ENCODE peak calls at places on chromosomes 1 and 21, in four cellular contexts. X is PC-3, K is MM.1S, A is neural progenitor cell. M is an unnamed sample.

GRCh38 chr21:43364261-43364510 is 62.7 kb downstream of the SIK1 start:
- DNase-seq in K (no peak), X (no peak), A (no peak), M (no peak)

GRCh38 chr1:205709059-205709398 is 28.7 kb upstream of the SLC45A3 start:
- DNase-seq in K (no peak), A (no peak), X (no peak), M (no peak)

GRCh38 chr1:27017206-27017605 is 4.6 kb upstream of the TENT5B start:
- DNase-seq in A (no peak), X (no peak), K (no peak), M (no peak)

GRCh38 chr1:169925505-169926482 is 32.1 kb upstream of the SCYL3 start:
- DNase-seq in X (peak; percentile 58), A (peak; percentile 6), K (peak; percentile 61), M (no peak)

GRCh38 chr1:187474266-187474665 is 645.5 kb downstream of the PLA2G4A start:
- DNase-seq in X (peak; percentile 41), K (no peak), A (no peak), M (no peak)

GRCh38 chr1:165575700-165576099 is 31.9 kb downstream of the LRRC52 start:
- DNase-seq in K (no peak), A (no peak), X (no peak), M (no peak)

GRCh38 chr21:36980280-36981048 is 14.0 kb upstream of the HLCS start:
- DNase-seq in X (peak; percentile 57), K (no peak), A (peak; percentile 52), M (no peak)

GRCh38 chr1:42456754-42457089 is 379 bp downstream of the PPCS start:
- DNase-seq in X (peak; percentile 50), A (no peak), K (peak; percentile 81), M (peak; percentile 56)

GRCh38 chr1:156122519-156123355 is 8.2 kb downstream of the LMNA start:
- DNase-seq in K (no peak), X (peak; percentile 88), A (peak; percentile 29), M (no peak)

GRCh38 chr1:175303308-175303707 is 110.7 kb upstream of the KIAA0040 start:
- DNase-seq in K (no peak), X (no peak), A (no peak), M (no peak)

GRCh38 chr1:72435025-72435424 is 152.7 kb upstream of the NEGR1 start:
- DNase-seq in K (no peak), A (no peak), X (peak; percentile 20), M (peak; percentile 5)

GRCh38 chr1:89620664-89621063 is 12.3 kb upstream of the LRRC8C start:
- DNase-seq in X (no peak), K (peak; percentile 25), A (no peak), M (no peak)

GRCh38 chr21:45294509-45295291 is 7.0 kb upstream of the POFUT2 start:
- DNase-seq in X (peak; percentile 92), A (no peak), K (no peak), M (no peak)

GRCh38 chr1:107138767-107139445 is 1.9 kb upstream of the NTNG1 start:
- DNase-seq in X (peak; percentile 85), K (no peak), A (no peak), M (no peak)

GRCh38 chr1:107141491-107142369 is 891 bp downstream of the NTNG1 start:
- DNase-seq in K (peak; percentile 19), A (peak; percentile 61), X (peak; percentile 82), M (peak; percentile 89)

GRCh38 chr1:107139833-107140702 is 771 bp upstream of the NTNG1 start:
- DNase-seq in A (peak; percentile 69), K (no peak), X (peak; percentile 72), M (peak; percentile 90)

GRCh38 chr1:107142370-107142668 is 1.5 kb downstream of the NTNG1 start:
- DNase-seq in X (no peak), A (no peak), K (no peak), M (no peak)

GRCh38 chr1:107140703-107141490 is at the start of gene NTNG1:
- DNase-seq in A (peak; percentile 57), X (peak; percentile 64), K (peak; percentile 23), M (peak; percentile 79)
- TF ChIP-seq EZH2 in A (no peak), X (no peak), K (no peak), M (no peak)

GRCh38 chr1:209586341-209586740 is 2.8 kb downstream of the CAMK1G start:
- DNase-seq in A (no peak), K (no peak), X (no peak), M (no peak)

GRCh38 chr1:209585197-209585596 is 1.7 kb downstream of the CAMK1G start:
- DNase-seq in A (no peak), X (no peak), K (no peak), M (peak; percentile 29)

GRCh38 chr1:209585672-209586071 is 2.2 kb downstream of the CAMK1G start:
- DNase-seq in X (peak; percentile 68), K (no peak), A (peak; percentile 65), M (peak; percentile 78)

GRCh38 chr1:209583408-209583807 is at the start of gene CAMK1G:
- DNase-seq in X (peak; percentile 56), K (no peak), A (peak; percentile 88), M (peak; percentile 90)

GRCh38 chr1:209584186-209584776 is 767 bp downstream of the CAMK1G start:
- DNase-seq in A (peak; percentile 27), K (no peak), X (no peak), M (peak; percentile 33)
- H3K4me3 ChIP-seq in A (peak overlapping the region; percentile 64), K (no peak overlapping the region), X (no peak overlapping the region), M (peak overlapping the region; percentile 64)

GRCh38 chr1:231162300-231162969 is 577 bp downstream of the TRIM67 start:
- DNase-seq in X (no peak), A (peak; percentile 85), K (peak; percentile 35), M (no peak)
- TF ChIP-seq EZH2 in X (peak; percentile 53), A (peak; percentile 86), K (no peak), M (no peak)

DNA sequence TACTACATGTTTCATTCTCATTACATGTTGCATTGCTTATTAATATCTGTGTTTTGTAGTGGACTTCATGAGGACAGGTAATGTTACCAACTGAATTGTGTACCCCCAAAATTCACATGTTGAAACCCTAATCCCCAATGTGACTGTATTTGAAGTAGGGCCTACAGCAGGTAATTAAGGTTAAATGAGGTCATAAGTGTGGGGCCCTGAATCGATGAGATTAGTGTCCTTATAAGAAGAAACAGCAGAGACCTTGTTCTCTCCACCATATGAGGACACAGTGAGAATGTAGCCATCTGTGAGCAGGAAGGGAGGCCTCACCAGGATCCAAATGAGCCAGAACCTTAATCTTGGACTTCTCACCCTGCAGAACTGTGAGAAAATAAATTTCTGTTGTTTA is 15.0 kb upstream of the IFNAR1 start:
- DNase-seq in K (no peak), A (no peak), X (no peak), M (no peak)
- H3K4me3 ChIP-seq in K (peak overlapping the region; percentile 0), A (no peak overlapping the region), X (no peak overlapping the region), M (no peak overlapping the region)

DNA sequence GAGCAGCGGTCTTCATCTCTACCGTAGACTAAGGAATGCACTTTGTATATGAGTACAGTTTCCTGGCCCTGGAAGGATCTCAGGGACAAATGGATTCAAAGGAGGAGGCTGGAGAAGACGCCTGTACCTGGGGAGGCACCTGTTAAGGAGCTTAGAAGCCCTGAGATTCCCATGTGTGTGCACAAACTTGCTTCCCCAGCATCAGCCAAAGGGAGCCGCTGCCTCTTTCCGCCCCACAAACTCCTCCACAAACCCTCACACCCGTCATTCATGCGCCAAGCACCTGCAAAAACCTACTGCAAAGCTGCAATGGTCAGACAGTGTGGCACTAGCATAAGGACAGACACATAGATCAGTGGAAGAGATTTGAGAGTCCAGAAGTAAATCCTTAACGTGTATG is 54.5 kb downstream of the RRAGC start:
- DNase-seq in A (no peak), K (no peak), X (no peak), M (no peak)
- TF ChIP-seq EZH2 in A (no peak), K (no peak), X (no peak), M (no peak)